ENCODE peak calls at places on chromosomes 4 and X, in six cellular contexts. M, I, T, C, Y and F are unnamed samples.

GRCh38 chrX:153687121-153688039 is at the start of gene SLC6A8:
- DNase-seq in M (peak; percentile 53), I (peak; percentile 54), T (peak; percentile 74), C (peak; percentile 73), Y (peak; percentile 12), F (peak; percentile 71)

GRCh38 chr4:101205878-101206277 is 141.4 kb downstream of the PPP3CA start:
- DNase-seq in M (no peak), I (peak; percentile 85), T (no peak), C (no peak), Y (peak; percentile 27), F (no peak)

GRCh38 chr4:184358521-184359232 is 115.7 kb downstream of the IRF2 start:
- DNase-seq in M (no peak), I (no peak), T (no peak), C (no peak), Y (no peak), F (no peak)

GRCh38 chr4:74658114-74658513 is 136.2 kb downstream of the BTC start:
- DNase-seq in M (no peak), I (peak; percentile 39), T (no peak), C (no peak), Y (no peak), F (no peak)

GRCh38 chrX:38516196-38516595 is 45.1 kb upstream of the TSPAN7 start:
- DNase-seq in M (no peak), I (no peak), T (no peak), C (no peak), Y (no peak), F (no peak)

GRCh38 chr4:93480452-93480851 is 348.1 kb upstream of the ATOH1 start:
- DNase-seq in M (no peak), I (no peak), T (no peak), C (no peak), Y (no peak), F (no peak)

GRCh38 chr4:40480291-40480690 is 145.2 kb downstream of the CHRNA9 start:
- DNase-seq in M (no peak), I (no peak), T (no peak), C (no peak), Y (no peak), F (no peak)

GRCh38 chrX:48972214-48973164 is 845 bp upstream of the KCND1 start:
- DNase-seq in M (peak; percentile 36), I (peak; percentile 48), T (no peak), C (peak; percentile 52), Y (peak; percentile 20), F (peak; percentile 53)

GRCh38 chr4:87188063-87188462 is 32.4 kb downstream of the KLHL8 start:
- DNase-seq in M (no peak), I (peak; percentile 8), T (no peak), C (no peak), Y (no peak), F (no peak)

GRCh38 chr4:94798808-94799207 is 41.1 kb downstream of the BMPR1B start:
- DNase-seq in M (no peak), I (peak; percentile 70), T (no peak), C (no peak), Y (no peak), F (no peak)

GRCh38 chr4:183416878-183417277 is 27.6 kb upstream of the CDKN2AIP start:
- DNase-seq in M (no peak), I (no peak), T (no peak), C (no peak), Y (no peak), F (no peak)

GRCh38 chr4:2141022-2141761 is 82.1 kb downstream of the NAT8L start:
- DNase-seq in M (no peak), I (no peak), T (no peak), C (no peak), Y (no peak), F (no peak)

GRCh38 chr4:128775916-128776315 is 33.6 kb upstream of the JADE1 start:
- DNase-seq in M (no peak), I (no peak), T (no peak), C (no peak), Y (no peak), F (no peak)

GRCh38 chr4:183098080-183098722 is 856 bp upstream of the WWC2 start:
- DNase-seq in M (peak; percentile 21), I (peak; percentile 70), T (peak; percentile 58), C (peak; percentile 61), Y (no peak), F (peak; percentile 29)

GRCh38 chr4:18203936-18204335 is 182.4 kb upstream of the LCORL start:
- DNase-seq in M (no peak), I (no peak), T (no peak), C (no peak), Y (no peak), F (no peak)

GRCh38 chr4:23291139-23291538 is 598.4 kb downstream of the GBA3 start:
- DNase-seq in M (no peak), I (no peak), T (no peak), C (no peak), Y (no peak), F (no peak)

GRCh38 chr4:126495163-126495752 is 1137.5 kb upstream of the INTU start:
- DNase-seq in M (no peak), I (no peak), T (no peak), C (no peak), Y (no peak), F (no peak)